ENCODE peak calls at places on chromosomes 6 and 20, in eight cellular contexts. O is mesothelial cell of epicardium; N is cardiac fibroblast; Z is brain microvascular endothelial cell; C is CD8-positive, alpha-beta T cell; R is fibroblast of pulmonary artery; S is HFFc6; P is ovary. L is an unnamed sample.

GRCh38 chr6:107179004-107179403 is 63.7 kb upstream of the BEND3 start:
- DNase-seq in R (peak), C (no peak), Z (peak), P (no peak), S (peak), N (peak), O (no peak), L (no peak)

GRCh38 chr20:52383995-52384621 is 192.5 kb upstream of the ZFP64 start:
- DNase-seq in O (no peak), P (no peak), C (no peak), R (no peak), S (no peak), Z (no peak), N (no peak), L (no peak)

GRCh38 chr20:41969656-41970055 is 351.5 kb upstream of the CHD6 start:
- DNase-seq in N (no peak), Z (no peak), C (no peak), O (no peak), R (no peak), P (no peak), S (no peak), L (no peak)

GRCh38 chr6:23170044-23170443 is 600.7 kb downstream of the HDGFL1 start:
- DNase-seq in C (no peak), R (peak), P (no peak), Z (no peak), O (no peak), S (no peak), N (no peak), L (no peak)

GRCh38 chr6:24827162-24827561 is 28.4 kb upstream of the ARMH2 start:
- DNase-seq in S (no peak), Z (no peak), N (no peak), P (no peak), O (no peak), C (no peak), R (no peak), L (no peak)

GRCh38 chr6:62652692-62653328 is 366.8 kb upstream of the KHDRBS2 start:
- DNase-seq in R (peak), S (no peak), P (no peak), C (no peak), O (no peak), Z (no peak), N (peak), L (no peak)

GRCh38 chr6:120378582-120379220 is 955.6 kb downstream of the TBC1D32 start:
- DNase-seq in Z (no peak), P (no peak), S (no peak), R (peak), O (no peak), N (peak), C (no peak), L (no peak)

GRCh38 chr20:31497838-31498540 is 16.3 kb upstream of the HM13 start:
- DNase-seq in N (peak), O (no peak), C (no peak), P (peak), R (peak), Z (peak), S (peak), L (peak)

GRCh38 chr20:50242863-50243609 is 52.4 kb downstream of the CEBPB start:
- DNase-seq in P (no peak), S (no peak), C (no peak), O (no peak), R (peak), N (no peak), Z (no peak), L (no peak)

GRCh38 chr20:3818155-3819151 is 1.9 kb upstream of the AP5S1 start:
- DNase-seq in N (peak), O (no peak), P (peak), Z (peak), S (peak), C (no peak), R (peak), L (peak)

GRCh38 chr6:65531545-65531944 is 175.5 kb downstream of the EYS start:
- DNase-seq in O (no peak), Z (no peak), S (no peak), C (no peak), P (no peak), N (no peak), R (no peak), L (no peak)

GRCh38 chr6:161186173-161186769 is 87.6 kb downstream of the AGPAT4 start:
- DNase-seq in S (peak), C (no peak), O (no peak), N (peak), Z (peak), R (peak), P (no peak), L (no peak)

DNA sequence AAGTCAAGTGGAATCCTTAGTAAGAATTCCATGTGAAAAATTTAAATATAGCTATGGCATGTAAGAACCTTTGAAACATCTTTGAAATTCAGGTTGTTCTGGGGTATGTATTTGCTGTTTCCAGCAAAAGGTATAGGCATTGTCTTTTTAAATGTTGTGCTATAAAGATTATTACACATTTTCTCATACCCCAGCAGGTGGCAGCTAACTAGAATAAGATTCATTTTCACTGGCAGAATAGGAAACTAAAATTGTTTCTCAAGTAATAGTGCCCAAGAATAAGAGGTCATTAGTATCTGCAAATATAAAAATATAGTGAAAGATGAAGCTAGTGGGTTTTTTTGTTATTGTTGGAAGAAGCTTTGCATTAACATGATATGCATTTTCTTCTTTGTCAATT is 1.8 kb downstream of the GRIK2 start:
- DNase-seq in R (no peak), Z (no peak), N (no peak), C (no peak), S (peak), O (no peak), P (no peak), L (no peak)
- TF ChIP-seq CTCF in R (peak), Z (no peak), N (peak), C (no peak), S (peak), O (no peak), P (no peak), L (peak)

GRCh38 chr20:57434390-57434700 is 43.1 kb downstream of the RBM38 start:
- DNase-seq in N (no peak), C (no peak), O (no peak), R (no peak), Z (no peak), P (no peak), S (no peak), L (no peak)

GRCh38 chr20:57437267-57437666 is 46.1 kb downstream of the RBM38 start:
- DNase-seq in Z (no peak), O (no peak), C (no peak), N (no peak), P (no peak), R (no peak), S (no peak), L (no peak)

GRCh38 chr20:57435105-57435497 is 43.9 kb downstream of the RBM38 start:
- DNase-seq in O (no peak), N (no peak), P (no peak), R (no peak), S (no peak), C (no peak), Z (no peak), L (no peak)

GRCh38 chr20:57436223-57436545 is 45.0 kb downstream of the RBM38 start:
- DNase-seq in R (no peak), Z (no peak), C (no peak), P (no peak), N (no peak), O (no peak), S (no peak), L (no peak)

DNA sequence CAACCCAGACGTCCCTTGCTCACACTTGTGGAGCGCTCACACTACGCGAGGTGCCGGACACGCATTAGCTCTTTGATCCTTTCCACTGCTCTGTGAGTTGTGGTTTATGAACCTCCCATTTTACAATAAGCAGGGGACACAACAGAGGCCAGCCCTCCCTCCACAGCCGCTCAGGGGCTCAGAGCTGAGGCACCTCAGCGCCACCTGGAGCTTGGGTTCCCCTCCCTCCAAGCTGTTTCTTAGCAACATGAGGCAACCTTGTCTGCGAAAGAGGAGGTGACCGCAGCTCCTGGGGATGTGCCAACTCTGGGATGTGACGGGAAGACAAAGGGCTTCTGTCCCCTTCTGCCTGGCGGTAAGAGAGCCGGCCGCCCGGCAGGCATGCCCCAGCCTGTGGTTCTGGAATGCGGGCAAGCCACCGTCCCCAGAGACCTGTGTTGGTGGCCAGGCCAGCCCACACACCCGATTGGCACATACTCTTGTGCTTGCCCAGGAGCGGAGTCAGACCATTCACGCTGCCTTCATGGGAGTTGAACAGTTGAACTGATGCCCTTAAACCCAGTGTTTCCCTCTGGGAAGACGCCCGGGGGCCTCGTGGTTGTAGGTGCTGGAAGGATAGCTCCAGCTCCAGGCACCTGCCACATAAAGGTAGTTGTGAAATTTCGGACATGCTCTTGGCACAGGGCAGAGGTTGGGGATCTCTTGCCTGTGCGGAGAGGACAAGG is 44.5 kb downstream of the RBM38 start:
- DNase-seq in C (peak), R (no peak), Z (peak), P (no peak), S (no peak), N (peak), O (peak), L (peak)
- TF ChIP-seq CTCF in C (no peak), R (no peak), Z (no peak), P (no peak), S (no peak), N (no peak), O (no peak), L (no peak)

GRCh38 chr6:35419431-35419830 is 32.7 kb upstream of the FANCE start:
- DNase-seq in O (no peak), S (peak), R (peak), P (no peak), N (peak), C (peak), Z (peak), L (no peak)
- TF ChIP-seq CTCF in O (no peak), S (peak), R (peak), P (no peak), N (peak), C (no peak), Z (peak), L (no peak)

DNA sequence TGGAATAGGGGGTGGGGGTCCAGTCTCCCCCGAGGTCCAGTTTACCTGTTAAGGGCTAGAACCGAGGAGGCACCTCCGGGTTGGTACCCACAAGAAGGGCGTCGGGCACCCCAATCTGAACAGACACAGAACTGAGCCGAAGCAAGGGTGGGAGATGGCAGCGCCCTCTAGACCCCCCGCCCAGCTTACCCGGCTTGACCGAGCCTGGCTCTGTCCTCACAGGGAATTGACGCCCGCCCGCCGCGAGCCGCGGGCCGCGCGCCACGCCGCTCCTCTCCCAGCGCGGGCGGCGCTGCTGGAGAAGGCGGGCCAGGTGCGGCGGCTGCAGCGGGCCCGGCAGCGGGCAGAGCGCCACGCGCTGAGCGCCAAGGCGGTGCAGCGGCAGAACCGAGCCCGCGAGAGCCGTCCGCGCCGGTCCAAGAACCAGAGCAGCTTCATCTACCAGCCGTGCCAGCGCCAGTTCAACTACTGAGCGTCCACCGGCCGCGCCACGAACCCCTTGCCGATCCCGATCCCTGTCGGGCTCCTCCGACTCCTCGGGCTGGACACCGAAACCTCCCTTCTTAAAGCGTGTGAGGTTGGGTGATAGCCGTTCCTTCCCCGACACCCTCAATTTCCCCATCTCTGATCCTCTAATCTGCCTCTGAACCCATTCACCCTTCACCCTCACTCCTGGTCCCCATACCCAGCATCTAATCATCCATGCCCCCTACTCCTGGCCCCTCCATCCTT is 5.9 kb downstream of the TP53INP2 start:
- DNase-seq in Z (peak), P (peak), S (peak), O (peak), C (no peak), R (no peak), N (no peak), L (peak)
- TF ChIP-seq CTCF in Z (peak), P (no peak), S (peak), O (no peak), C (no peak), R (peak), N (no peak), L (no peak)

GRCh38 chr20:33679758-33680485 is 5.7 kb upstream of the NECAB3 start:
- DNase-seq in S (no peak), Z (no peak), R (no peak), P (peak), O (no peak), C (peak), N (no peak), L (no peak)
- TF ChIP-seq CTCF in S (no peak), Z (no peak), R (no peak), P (no peak), O (no peak), C (no peak), N (no peak), L (no peak)

GRCh38 chr6:29720863-29721262 is 2.4 kb upstream of the HLA-F start:
- DNase-seq in C (no peak), R (no peak), P (no peak), O (no peak), Z (no peak), N (no peak), S (no peak), L (no peak)
- TF ChIP-seq CTCF in C (peak), R (no peak), P (no peak), O (no peak), Z (no peak), N (no peak), S (no peak), L (no peak)

DNA sequence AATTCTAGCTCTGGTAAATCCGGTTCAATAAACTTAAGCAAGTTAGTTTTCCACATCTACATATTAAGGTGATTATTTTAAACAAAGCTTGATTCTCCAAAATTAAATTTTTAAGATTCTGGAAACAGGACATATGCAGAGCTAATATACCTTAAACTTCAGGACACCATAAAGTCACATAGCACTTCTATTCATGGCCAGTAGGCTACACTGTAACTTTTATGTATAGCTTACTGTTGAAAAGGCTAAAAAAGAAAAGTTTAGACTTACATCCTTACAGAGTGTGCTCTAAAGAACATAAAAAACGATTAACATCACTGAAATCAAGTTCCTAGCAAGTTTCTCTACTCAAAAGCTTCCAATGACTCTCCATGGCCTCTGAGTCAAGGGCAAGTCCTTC is 224.7 kb downstream of the PTPRK start:
- DNase-seq in N (no peak), S (no peak), R (no peak), O (no peak), C (no peak), P (no peak), Z (no peak), L (no peak)
- TF ChIP-seq CTCF in N (no peak), S (peak), R (peak), O (no peak), C (no peak), P (no peak), Z (no peak), L (peak)